ENCODE peak calls at places on chromosomes 13 and 19, in seven cellular contexts. W is CD8-positive, alpha-beta T cell; F is thoracic aorta; E is gastrocnemius medialis; Y is endothelial cell; U is progenitor cell of endocrine pancreas; X is HFFc6. M is an unnamed sample.

GRCh38 chr13:32629866-32630265 is 43.6 kb downstream of the PDS5B start:
- DNase-seq in W (no peak), F (no peak), E (no peak), Y (no peak), U (no peak), X (no peak), M (no peak)

GRCh38 chr19:33673258-33673875 is 51.6 kb downstream of the CHST8 start:
- DNase-seq in W (no peak), F (no peak), E (no peak), Y (no peak), U (no peak), X (no peak), M (no peak)

GRCh38 chr13:51996660-51997059 is 14.6 kb downstream of the ATP7B start:
- DNase-seq in W (no peak), F (no peak), E (no peak), Y (no peak), U (no peak), X (no peak), M (no peak)

GRCh38 chr13:60431108-60431700 is 34.2 kb downstream of the TDRD3 start:
- DNase-seq in W (no peak), F (no peak), E (no peak), Y (no peak), U (no peak), X (peak), M (peak)

GRCh38 chr19:57887195-57887941 is 1.5 kb downstream of the ZNF814 start:
- DNase-seq in W (no peak), F (no peak), E (no peak), Y (no peak), U (no peak), X (no peak), M (no peak)

GRCh38 chr13:103573446-103573845 is 507.2 kb upstream of the SLC10A2 start:
- DNase-seq in W (no peak), F (no peak), E (no peak), Y (no peak), U (no peak), X (no peak), M (no peak)

GRCh38 chr13:60398949-60399589 is 2.0 kb downstream of the TDRD3 start:
- DNase-seq in W (no peak), F (no peak), E (no peak), Y (no peak), U (no peak), X (no peak), M (no peak)

GRCh38 chr19:38729653-38730469 is 14.4 kb downstream of the CAPN12 start:
- DNase-seq in W (peak), F (no peak), E (peak), Y (peak), U (peak), X (peak), M (peak)

GRCh38 chr19:30609656-30610270 is 237.6 kb downstream of the ZNF536 start:
- DNase-seq in W (no peak), F (no peak), E (no peak), Y (no peak), U (no peak), X (no peak), M (no peak)

GRCh38 chr13:67736646-67737420 is 506.7 kb upstream of the PCDH9 start:
- DNase-seq in W (no peak), F (no peak), E (no peak), Y (peak), U (peak), X (no peak), M (no peak)

GRCh38 chr13:51879133-51879532 is 17.4 kb downstream of the CCDC70 start:
- DNase-seq in W (no peak), F (no peak), E (no peak), Y (no peak), U (no peak), X (no peak), M (no peak)

GRCh38 chr13:30551194-30551593 is 66.5 kb upstream of the USPL1 start:
- DNase-seq in W (no peak), F (no peak), E (no peak), Y (peak), U (no peak), X (peak), M (no peak)

GRCh38 chr13:38662362-38662761 is 24.5 kb upstream of the FREM2 start:
- DNase-seq in W (no peak), F (no peak), E (no peak), Y (no peak), U (no peak), X (no peak), M (no peak)

GRCh38 chr19:32676186-32676894 is 692 bp downstream of the RGS9BP start:
- DNase-seq in W (no peak), F (no peak), E (peak), Y (peak), U (peak), X (no peak), M (no peak)

GRCh38 chr13:24899601-24900000 is 135.6 kb downstream of the RNF17 start:
- DNase-seq in W (no peak), F (no peak), E (no peak), Y (no peak), U (no peak), X (peak), M (no peak)

DNA sequence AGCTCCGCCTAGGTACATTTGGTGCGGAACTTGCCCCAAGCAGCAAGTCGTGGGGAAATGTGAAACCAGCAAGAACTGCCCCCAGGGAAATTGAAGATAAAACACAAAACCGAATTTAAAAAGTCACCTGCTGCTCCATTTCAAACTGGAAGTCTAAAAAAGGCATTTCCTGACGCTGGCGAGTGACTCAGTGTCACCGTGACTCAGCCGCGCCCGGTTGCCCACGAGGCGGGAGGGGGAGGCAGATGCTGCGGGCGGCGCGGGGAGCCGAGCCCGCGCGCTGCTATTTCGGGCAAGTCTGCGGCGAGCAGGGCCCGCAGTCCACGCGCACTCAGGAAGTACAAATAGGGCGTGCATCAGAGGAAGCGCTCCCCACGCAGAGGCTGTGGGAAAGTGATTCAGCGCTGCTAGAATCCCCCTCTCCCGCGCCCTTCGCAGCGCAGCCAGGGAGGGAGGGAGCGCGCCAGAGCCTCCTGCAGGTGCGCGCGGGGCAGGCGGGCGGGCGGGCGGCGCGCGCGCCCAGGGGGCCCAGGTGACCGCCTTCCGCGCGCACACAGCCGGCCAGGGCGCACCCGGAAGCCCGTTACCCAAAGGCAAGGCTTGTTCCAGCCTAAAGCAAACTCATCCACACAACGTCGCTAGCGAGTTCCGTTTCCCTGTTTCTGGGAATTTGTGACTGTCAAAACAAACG is 168.8 kb downstream of the COL4A1 start:
- DNase-seq in W (peak), F (peak), E (peak), Y (peak), U (peak), X (peak), M (no peak)
- TF ChIP-seq CTCF in W (no peak), F (no peak), E (peak), Y (no peak), U (peak), X (no peak), M (no peak)

DNA sequence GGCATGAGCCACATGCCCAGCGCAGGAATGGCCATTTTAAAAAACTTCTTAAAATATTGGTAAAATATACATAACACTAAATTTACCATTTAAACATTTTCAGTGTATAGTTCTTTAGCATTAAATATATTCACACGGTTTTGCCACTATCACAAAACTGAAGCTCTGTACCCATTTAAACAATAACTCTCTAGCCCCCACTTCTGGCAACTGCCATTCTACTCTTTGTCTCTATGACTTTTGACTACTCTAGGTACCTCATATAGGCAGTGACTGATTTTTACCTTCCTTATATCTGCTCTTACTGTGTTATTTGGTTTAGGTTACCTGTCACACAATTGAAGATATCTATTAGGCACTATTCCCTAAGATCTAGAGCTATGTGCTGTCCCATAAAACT is 2.3 kb upstream of the KBTBD7 start:
- DNase-seq in W (no peak), F (no peak), E (no peak), Y (no peak), U (no peak), X (no peak), M (no peak)
- TF ChIP-seq CTCF in W (no peak), F (no peak), E (no peak), Y (no peak), U (no peak), X (peak), M (peak)

GRCh38 chr19:1245884-1246816 is 2.2 kb upstream of the MIDN start:
- DNase-seq in W (no peak), F (no peak), E (peak), Y (no peak), U (no peak), X (no peak), M (no peak)
- TF ChIP-seq CTCF in W (no peak), F (no peak), E (no peak), Y (no peak), U (no peak), X (no peak), M (peak)

DNA sequence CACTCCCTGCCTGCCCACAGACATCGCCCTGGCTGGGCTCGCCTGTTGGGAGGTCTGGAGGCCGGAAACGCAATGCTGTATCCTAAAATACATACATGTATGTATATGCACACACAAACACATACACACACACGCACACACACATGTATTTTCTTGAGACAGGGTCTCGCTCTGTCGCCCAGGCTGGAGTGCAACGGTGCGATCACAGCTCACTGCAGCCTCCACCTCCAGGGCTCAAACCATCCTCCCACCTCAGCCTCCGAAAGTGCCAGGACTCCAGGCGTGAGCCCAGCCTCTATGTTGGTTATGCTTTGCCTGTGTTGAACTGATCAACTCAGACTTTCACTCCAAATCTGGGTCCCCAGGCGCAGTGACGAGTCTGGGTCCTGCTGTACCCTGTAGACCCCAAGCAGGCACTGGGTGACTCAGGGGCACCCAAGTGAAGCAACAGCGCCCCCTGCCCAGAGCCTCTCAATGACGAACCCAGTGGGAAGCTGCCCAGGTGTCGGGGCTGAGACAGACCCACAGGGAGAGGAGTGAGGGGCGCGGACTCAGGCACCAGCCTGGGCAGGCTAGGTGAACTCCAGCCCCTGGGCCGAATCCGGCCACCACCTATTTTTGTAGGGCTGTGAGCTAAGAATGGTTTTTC is 27.4 kb upstream of the CACTIN start:
- DNase-seq in W (no peak), F (no peak), E (no peak), Y (peak), U (no peak), X (no peak), M (no peak)
- TF ChIP-seq CTCF in W (no peak), F (no peak), E (no peak), Y (peak), U (no peak), X (peak), M (no peak)

DNA sequence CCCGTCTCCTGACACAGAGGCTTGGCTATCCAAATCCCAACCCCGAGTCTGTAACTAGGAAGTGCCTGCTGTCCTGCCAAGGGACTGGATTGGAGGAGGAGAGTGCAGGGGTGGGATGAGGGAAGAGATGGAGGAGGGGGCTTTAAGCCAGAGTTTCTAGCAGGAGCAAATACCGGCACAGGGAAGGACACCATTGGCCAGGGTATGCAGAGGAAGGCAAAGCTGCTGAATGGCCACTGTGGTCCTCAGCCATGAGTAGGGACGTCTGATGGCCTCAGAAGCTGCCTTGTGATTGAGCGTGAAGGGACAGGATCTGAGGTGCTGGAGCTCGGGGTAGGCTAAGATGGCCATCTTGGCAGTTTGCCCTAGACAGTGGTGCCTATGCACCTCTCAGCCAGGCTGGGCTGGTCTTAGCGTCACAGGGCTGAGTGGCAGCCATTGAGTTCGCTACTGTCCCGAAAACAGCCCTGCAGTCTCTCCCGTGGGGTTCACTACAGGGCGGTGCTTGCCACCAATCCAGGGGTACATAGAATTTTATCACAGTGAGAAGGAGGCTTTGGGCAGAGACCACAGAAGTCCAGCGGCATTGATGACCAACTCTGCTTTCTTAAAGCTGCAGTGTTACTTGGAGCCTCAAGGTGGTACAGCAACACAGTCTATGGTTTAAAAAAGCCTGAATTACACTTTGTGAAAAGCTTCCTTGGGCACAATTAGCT is 61.8 kb downstream of the AKAP11 start:
- DNase-seq in W (no peak), F (no peak), E (no peak), Y (peak), U (no peak), X (peak), M (peak)
- TF ChIP-seq CTCF in W (peak), F (no peak), E (no peak), Y (peak), U (peak), X (peak), M (peak)

GRCh38 chr19:4123615-4124568 is at the start of gene MAP2K2:
- DNase-seq in W (peak), F (peak), E (peak), Y (peak), U (peak), X (peak), M (no peak)
- TF ChIP-seq CTCF in W (no peak), F (peak), E (peak), Y (no peak), U (peak), X (no peak), M (no peak)

GRCh38 chr13:46010148-46010547 is 42.4 kb downstream of the ZC3H13 start:
- DNase-seq in W (no peak), F (no peak), E (no peak), Y (peak), U (no peak), X (no peak), M (no peak)
- TF ChIP-seq CTCF in W (no peak), F (no peak), E (no peak), Y (peak), U (peak), X (peak), M (peak)

M was measured in Panc1.